ENCODE peak calls at places on chromosomes 1 and 21, in ten cellular contexts. One of them, this sample, is unnamed.

GRCh38 chr1:51567653-51568052 is 48.6 kb upstream of the EPS15 start:
- DNase-seq in NCI-H345: no peak
- DNase-seq in NCI-H524: no peak
- DNase-seq in gastrocnemius medialis: no peak
- DNase-seq in AG20443: peak
- DNase-seq in body of pancreas: peak
- DNase-seq in ovary: no peak
- DNase-seq in EH: peak
- DNase-seq in osteocyte: no peak
- DNase-seq in posterior vena cava: no peak
- DNase-seq in this sample: no peak

GRCh38 chr21:22892041-22892440 is 1893.8 kb downstream of the NCAM2 start:
- DNase-seq in osteocyte: no peak
- DNase-seq in NCI-H524: no peak
- DNase-seq in AG20443: no peak
- DNase-seq in body of pancreas: no peak
- DNase-seq in EH: no peak
- DNase-seq in gastrocnemius medialis: no peak
- DNase-seq in ovary: no peak
- DNase-seq in NCI-H345: no peak
- DNase-seq in posterior vena cava: no peak
- DNase-seq in this sample: no peak

GRCh38 chr1:59007820-59008598 is 224.2 kb upstream of the JUN start:
- DNase-seq in ovary: peak
- DNase-seq in body of pancreas: no peak
- DNase-seq in NCI-H524: peak
- DNase-seq in EH: peak
- DNase-seq in posterior vena cava: no peak
- DNase-seq in gastrocnemius medialis: no peak
- DNase-seq in osteocyte: no peak
- DNase-seq in AG20443: no peak
- DNase-seq in NCI-H345: no peak
- DNase-seq in this sample: peak

GRCh38 chr1:157994704-157995540 is 1.5 kb downstream of the KIRREL1 start:
- DNase-seq in gastrocnemius medialis: no peak
- DNase-seq in NCI-H524: no peak
- DNase-seq in EH: peak
- DNase-seq in posterior vena cava: no peak
- DNase-seq in AG20443: peak
- DNase-seq in body of pancreas: no peak
- DNase-seq in NCI-H345: no peak
- DNase-seq in ovary: peak
- DNase-seq in osteocyte: no peak
- DNase-seq in this sample: peak

GRCh38 chr1:164588388-164589341 is 29.7 kb downstream of the PBX1 start:
- DNase-seq in AG20443: peak
- DNase-seq in osteocyte: no peak
- DNase-seq in EH: peak
- DNase-seq in NCI-H524: peak
- DNase-seq in ovary: peak
- DNase-seq in gastrocnemius medialis: peak
- DNase-seq in body of pancreas: peak
- DNase-seq in NCI-H345: peak
- DNase-seq in posterior vena cava: peak
- DNase-seq in this sample: peak

GRCh38 chr1:33825506-33825905 is 38.4 kb upstream of the HMGB4 start:
- DNase-seq in NCI-H524: no peak
- DNase-seq in NCI-H345: no peak
- DNase-seq in osteocyte: no peak
- DNase-seq in AG20443: no peak
- DNase-seq in ovary: no peak
- DNase-seq in gastrocnemius medialis: no peak
- DNase-seq in body of pancreas: no peak
- DNase-seq in EH: no peak
- DNase-seq in posterior vena cava: no peak
- DNase-seq in this sample: no peak

GRCh38 chr1:158203693-158204457 is 23.2 kb downstream of the CD1D start:
- DNase-seq in AG20443: peak
- DNase-seq in osteocyte: no peak
- DNase-seq in posterior vena cava: no peak
- DNase-seq in NCI-H524: peak
- DNase-seq in ovary: no peak
- DNase-seq in NCI-H345: peak
- DNase-seq in gastrocnemius medialis: no peak
- DNase-seq in body of pancreas: peak
- DNase-seq in EH: peak
- DNase-seq in this sample: peak

GRCh38 chr1:92376345-92376744 is 77.5 kb downstream of the RPAP2 start:
- DNase-seq in ovary: no peak
- DNase-seq in NCI-H524: no peak
- DNase-seq in NCI-H345: no peak
- DNase-seq in body of pancreas: no peak
- DNase-seq in EH: no peak
- DNase-seq in posterior vena cava: no peak
- DNase-seq in gastrocnemius medialis: no peak
- DNase-seq in osteocyte: no peak
- DNase-seq in AG20443: no peak
- DNase-seq in this sample: no peak

GRCh38 chr21:30326390-30326789 is 6.3 kb upstream of the KRTAP26-1 start:
- DNase-seq in AG20443: no peak
- DNase-seq in body of pancreas: no peak
- DNase-seq in posterior vena cava: no peak
- DNase-seq in EH: no peak
- DNase-seq in NCI-H524: no peak
- DNase-seq in NCI-H345: no peak
- DNase-seq in ovary: no peak
- DNase-seq in osteocyte: no peak
- DNase-seq in gastrocnemius medialis: no peak
- DNase-seq in this sample: no peak

GRCh38 chr21:36478207-36478701 is 1.7 kb downstream of the CLDN14 start:
- DNase-seq in gastrocnemius medialis: no peak
- DNase-seq in osteocyte: no peak
- DNase-seq in body of pancreas: no peak
- DNase-seq in posterior vena cava: peak
- DNase-seq in NCI-H524: no peak
- DNase-seq in ovary: no peak
- DNase-seq in EH: peak
- DNase-seq in AG20443: peak
- DNase-seq in NCI-H345: no peak
- DNase-seq in this sample: no peak

GRCh38 chr1:224252466-224252865 is 69.4 kb downstream of the DEGS1 start:
- DNase-seq in EH: no peak
- DNase-seq in osteocyte: no peak
- DNase-seq in NCI-H524: no peak
- DNase-seq in AG20443: no peak
- DNase-seq in posterior vena cava: no peak
- DNase-seq in body of pancreas: no peak
- DNase-seq in ovary: no peak
- DNase-seq in gastrocnemius medialis: no peak
- DNase-seq in NCI-H345: no peak
- DNase-seq in this sample: no peak

GRCh38 chr1:109048335-109048734 is 6.4 kb upstream of the WDR47 start:
- DNase-seq in posterior vena cava: no peak
- DNase-seq in EH: no peak
- DNase-seq in body of pancreas: no peak
- DNase-seq in NCI-H524: no peak
- DNase-seq in AG20443: no peak
- DNase-seq in gastrocnemius medialis: no peak
- DNase-seq in NCI-H345: no peak
- DNase-seq in ovary: no peak
- DNase-seq in osteocyte: no peak
- DNase-seq in this sample: no peak

GRCh38 chr1:38973659-38974437 is 17.2 kb upstream of the AKIRIN1 start:
- DNase-seq in body of pancreas: no peak
- DNase-seq in NCI-H345: no peak
- DNase-seq in posterior vena cava: no peak
- DNase-seq in AG20443: no peak
- DNase-seq in EH: no peak
- DNase-seq in osteocyte: no peak
- DNase-seq in NCI-H524: peak
- DNase-seq in ovary: no peak
- DNase-seq in gastrocnemius medialis: peak
- DNase-seq in this sample: no peak

GRCh38 chr1:64186138-64186897 is 17.1 kb upstream of the UBE2U start:
- DNase-seq in AG20443: no peak
- DNase-seq in gastrocnemius medialis: no peak
- DNase-seq in osteocyte: no peak
- DNase-seq in posterior vena cava: no peak
- DNase-seq in EH: no peak
- DNase-seq in body of pancreas: peak
- DNase-seq in NCI-H524: no peak
- DNase-seq in ovary: no peak
- DNase-seq in NCI-H345: no peak
- DNase-seq in this sample: no peak

GRCh38 chr1:221451741-221452140 is 290.1 kb downstream of the DUSP10 start:
- DNase-seq in ovary: no peak
- DNase-seq in NCI-H524: no peak
- DNase-seq in NCI-H345: no peak
- DNase-seq in posterior vena cava: no peak
- DNase-seq in gastrocnemius medialis: no peak
- DNase-seq in AG20443: no peak
- DNase-seq in osteocyte: no peak
- DNase-seq in body of pancreas: no peak
- DNase-seq in EH: no peak
- DNase-seq in this sample: no peak

GRCh38 chr1:247371801-247372259 is 40.2 kb upstream of the ZNF496 start:
- DNase-seq in ovary: no peak
- DNase-seq in NCI-H524: no peak
- DNase-seq in NCI-H345: no peak
- DNase-seq in AG20443: no peak
- DNase-seq in body of pancreas: no peak
- DNase-seq in posterior vena cava: no peak
- DNase-seq in gastrocnemius medialis: no peak
- DNase-seq in osteocyte: no peak
- DNase-seq in EH: no peak
- DNase-seq in this sample: no peak

GRCh38 chr1:179788259-179788658 is 45.2 kb downstream of the FAM163A start:
- DNase-seq in gastrocnemius medialis: no peak
- DNase-seq in ovary: no peak
- DNase-seq in body of pancreas: no peak
- DNase-seq in NCI-H524: no peak
- DNase-seq in AG20443: no peak
- DNase-seq in posterior vena cava: no peak
- DNase-seq in NCI-H345: no peak
- DNase-seq in osteocyte: no peak
- DNase-seq in EH: no peak
- DNase-seq in this sample: no peak

GRCh38 chr1:110648405-110648804 is 26.3 kb downstream of the KCNA3 start:
- DNase-seq in ovary: no peak
- DNase-seq in NCI-H524: no peak
- DNase-seq in posterior vena cava: no peak
- DNase-seq in gastrocnemius medialis: no peak
- DNase-seq in NCI-H345: no peak
- DNase-seq in EH: no peak
- DNase-seq in AG20443: no peak
- DNase-seq in body of pancreas: no peak
- DNase-seq in osteocyte: no peak
- DNase-seq in this sample: no peak

GRCh38 chr1:46343705-46344104 is 3.1 kb downstream of the NSUN4 start:
- DNase-seq in EH: no peak
- DNase-seq in gastrocnemius medialis: no peak
- DNase-seq in posterior vena cava: no peak
- DNase-seq in ovary: no peak
- DNase-seq in NCI-H524: no peak
- DNase-seq in NCI-H345: no peak
- DNase-seq in body of pancreas: no peak
- DNase-seq in osteocyte: no peak
- DNase-seq in AG20443: no peak
- DNase-seq in this sample: no peak

GRCh38 chr1:64320470-64320869 is 117.0 kb downstream of the UBE2U start:
- DNase-seq in gastrocnemius medialis: no peak
- DNase-seq in EH: peak
- DNase-seq in posterior vena cava: no peak
- DNase-seq in NCI-H345: no peak
- DNase-seq in AG20443: no peak
- DNase-seq in ovary: no peak
- DNase-seq in osteocyte: no peak
- DNase-seq in body of pancreas: peak
- DNase-seq in NCI-H524: no peak
- DNase-seq in this sample: no peak

GRCh38 chr1:92705456-92705855 is 79.5 kb downstream of the EVI5 start:
- DNase-seq in body of pancreas: no peak
- DNase-seq in AG20443: no peak
- DNase-seq in NCI-H524: peak
- DNase-seq in gastrocnemius medialis: no peak
- DNase-seq in NCI-H345: no peak
- DNase-seq in EH: no peak
- DNase-seq in ovary: no peak
- DNase-seq in posterior vena cava: no peak
- DNase-seq in osteocyte: no peak
- DNase-seq in this sample: no peak

GRCh38 chr1:125085720-125086591 is 3901.2 kb downstream of the SRGAP2C start:
- DNase-seq in AG20443: no peak
- DNase-seq in NCI-H524: no peak
- DNase-seq in body of pancreas: no peak
- DNase-seq in ovary: peak
- DNase-seq in osteocyte: peak
- DNase-seq in gastrocnemius medialis: no peak
- DNase-seq in posterior vena cava: peak
- DNase-seq in NCI-H345: no peak
- DNase-seq in EH: no peak
- DNase-seq in this sample: no peak

GRCh38 chr1:18959591-18959990 is 3.1 kb upstream of the IFFO2 start:
- DNase-seq in AG20443: no peak
- DNase-seq in osteocyte: no peak
- DNase-seq in ovary: peak
- DNase-seq in posterior vena cava: no peak
- DNase-seq in NCI-H345: no peak
- DNase-seq in EH: no peak
- DNase-seq in gastrocnemius medialis: no peak
- DNase-seq in NCI-H524: no peak
- DNase-seq in body of pancreas: no peak
- DNase-seq in this sample: no peak

GRCh38 chr1:37561794-37562132 is 5.0 kb downstream of the DNALI1 start:
- DNase-seq in ovary: no peak
- DNase-seq in NCI-H524: peak
- DNase-seq in NCI-H345: no peak
- DNase-seq in body of pancreas: no peak
- DNase-seq in AG20443: peak
- DNase-seq in EH: peak
- DNase-seq in gastrocnemius medialis: no peak
- DNase-seq in osteocyte: no peak
- DNase-seq in posterior vena cava: no peak
- DNase-seq in this sample: no peak

GRCh38 chr1:40090652-40091355 is 6.2 kb downstream of the PPT1 start:
- DNase-seq in EH: peak
- DNase-seq in NCI-H345: no peak
- DNase-seq in ovary: no peak
- DNase-seq in AG20443: no peak
- DNase-seq in NCI-H524: no peak
- DNase-seq in gastrocnemius medialis: no peak
- DNase-seq in body of pancreas: no peak
- DNase-seq in osteocyte: no peak
- DNase-seq in posterior vena cava: no peak
- DNase-seq in this sample: no peak